ENCODE peak calls at places on chromosomes 2 and 18, in five cellular contexts. O is tibial nerve, G is adrenal gland, F is HCT116, V is ovary. L is an unnamed sample.

GRCh38 chr2:110796724-110797301 is 64.4 kb downstream of the ACOXL start:
- DNase-seq in F (no peak), V (no peak), O (no peak), G (no peak), L (no peak)

GRCh38 chr18:50079571-50080295 is 115.2 kb downstream of the MYO5B start:
- DNase-seq in G (peak; percentile 76), V (peak; percentile 32), F (no peak), O (no peak), L (peak; percentile 51)

GRCh38 chr2:222728621-222729020 is 57.2 kb downstream of the MOGAT1 start:
- DNase-seq in G (no peak), V (no peak), F (no peak), O (no peak), L (no peak)

GRCh38 chr2:2704380-2705093 is 373.5 kb upstream of the MYT1L start:
- DNase-seq in F (no peak), O (no peak), G (no peak), V (no peak), L (no peak)

GRCh38 chr2:168216351-168217005 is 30.9 kb downstream of the STK39 start:
- DNase-seq in G (no peak), O (no peak), F (peak; percentile 97), V (no peak), L (no peak)

GRCh38 chr2:169712791-169713227 is 18.5 kb downstream of the PHOSPHO2 start:
- DNase-seq in G (no peak), O (no peak), V (no peak), F (no peak), L (no peak)

GRCh38 chr2:63049291-63050185 is 1.1 kb upstream of the OTX1 start:
- DNase-seq in F (no peak), V (peak; percentile 34), O (no peak), G (no peak), L (no peak)

GRCh38 chr2:202530038-202530437 is 104.7 kb upstream of the FAM117B start:
- DNase-seq in V (no peak), F (no peak), O (no peak), G (no peak), L (no peak)

DNA sequence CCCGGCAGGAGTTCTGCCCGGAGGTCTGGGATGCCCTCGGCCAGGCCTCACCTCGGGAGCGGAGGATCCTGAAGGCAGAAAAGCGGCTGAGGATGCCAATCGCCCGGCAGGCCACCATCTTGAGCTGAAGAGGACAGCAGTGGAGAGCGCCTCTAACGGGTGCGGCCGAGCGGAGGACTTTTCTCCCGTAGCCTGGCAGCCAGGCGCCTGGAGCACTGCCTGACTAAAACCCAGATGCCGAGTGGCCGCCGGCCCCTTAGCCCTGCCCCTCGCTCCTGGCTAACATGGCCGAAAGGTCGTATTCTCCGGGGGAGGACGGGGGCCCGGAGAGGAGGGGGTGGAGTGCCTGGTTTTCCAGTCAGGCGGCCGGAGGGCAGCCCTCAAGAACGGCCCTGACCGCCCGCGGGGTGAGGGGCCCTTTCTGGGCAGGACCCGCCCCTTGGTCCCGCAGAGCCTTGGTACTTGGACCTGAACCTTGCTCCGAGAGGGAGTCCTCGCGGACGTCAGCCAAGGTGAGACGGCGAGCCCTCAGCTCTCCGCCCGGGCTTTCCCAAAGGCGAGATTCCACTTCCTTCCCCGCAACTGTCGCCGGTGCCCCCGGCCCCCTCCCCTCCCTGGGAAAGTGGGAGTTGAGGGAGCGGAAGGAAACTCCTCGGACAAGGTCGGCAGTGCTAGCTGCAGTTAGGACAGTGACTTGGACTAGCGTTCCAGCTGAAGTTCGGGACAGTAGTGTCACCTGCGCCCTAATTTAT is at the start of the genes HADHA and HADHB:
- DNase-seq in F (peak; percentile 91), G (peak; percentile 93), V (peak; percentile 92), O (peak; percentile 60), L (peak; percentile 95)
- TF ChIP-seq POLR2A in F (peak; percentile 64), G (peak; percentile 67), V (peak; percentile 69), O (peak; percentile 64), L (peak; percentile 91)

DNA sequence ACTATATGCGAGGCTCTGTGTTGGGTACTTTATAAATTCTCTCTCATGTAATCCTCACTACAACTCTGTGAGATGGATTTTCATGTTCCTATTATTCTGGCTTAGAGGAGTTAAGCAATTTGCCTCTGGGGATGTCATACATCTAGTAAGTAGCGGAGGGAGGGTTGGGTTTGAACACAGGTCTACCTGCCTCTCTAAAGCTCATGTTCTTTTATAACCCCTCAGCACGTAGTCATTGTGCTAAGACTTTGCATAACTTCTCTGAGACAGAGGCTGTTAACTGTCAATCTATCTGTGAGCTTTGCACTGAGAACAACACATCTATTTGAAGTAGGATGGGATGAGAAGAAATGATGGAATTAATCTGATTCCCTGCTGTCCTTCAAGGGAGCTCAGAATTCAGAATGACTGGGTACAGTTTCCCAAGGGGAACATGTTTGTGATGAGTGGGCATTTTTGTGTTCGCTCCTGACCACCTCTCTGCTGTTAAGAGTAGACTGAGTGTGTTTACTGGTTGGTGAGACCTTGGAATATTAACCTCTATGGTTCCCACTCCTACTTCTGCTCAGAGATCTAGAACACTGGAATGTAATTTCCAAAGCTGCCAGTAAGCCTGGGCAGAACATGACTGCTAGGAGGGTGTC is 320.7 kb downstream of the SLC8A1 start:
- DNase-seq in F (no peak), G (no peak), O (no peak), V (no peak), L (no peak)
- H3K27ac ChIP-seq in F (no peak overlapping the region), G (no peak overlapping the region), O (no peak overlapping the region), V (no peak overlapping the region), L (no peak overlapping the region)

GRCh38 chr2:1681323-1682310 is 62.7 kb downstream of the PXDN start:
- DNase-seq in O (no peak), G (no peak), F (no peak), V (no peak), L (no peak)
- H3K36me3 ChIP-seq in O (no peaks in the 10 kb centered on the region), G (peaks cover 17% of the 10 kb centered on the region), F (no peaks in the 10 kb centered on the region), V (no peaks in the 10 kb centered on the region), L (no peaks in the 10 kb centered on the region)

GRCh38 chr2:241859436-241860183 is 916 bp upstream of the PDCD1 start:
- DNase-seq in V (peak; percentile 90), F (no peak), G (peak; percentile 46), O (peak; percentile 42), L (peak; percentile 59)
- TF ChIP-seq POLR2A in V (peak; percentile 26), F (no peak), G (no peak), O (no peak), L (peak; percentile 45)

GRCh38 chr2:46162329-46162870 is 134.8 kb upstream of the EPAS1 start:
- DNase-seq in F (no peak), O (no peak), G (no peak), V (no peak), L (no peak)
- H3K27ac ChIP-seq in F (no peak overlapping the region), O (peak overlapping the region; percentile 55), G (no peak overlapping the region), V (no peak overlapping the region), L (no peak overlapping the region)

GRCh38 chr18:68735498-68736343 is 20.8 kb upstream of the TMX3 start:
- DNase-seq in V (no peak), F (peak; percentile 23), O (no peak), G (no peak), L (no peak)

GRCh38 chr18:68740966-68741365 is 26.1 kb upstream of the TMX3 start:
- DNase-seq in G (no peak), F (no peak), V (no peak), O (no peak), L (no peak)

GRCh38 chr18:68734311-68734710 is 19.4 kb upstream of the TMX3 start:
- DNase-seq in O (no peak), V (no peak), G (no peak), F (no peak), L (no peak)

GRCh38 chr18:68742206-68742605 is 27.3 kb upstream of the TMX3 start:
- DNase-seq in F (no peak), G (no peak), O (no peak), V (no peak), L (no peak)

GRCh38 chr18:68738572-68738971 is 23.7 kb upstream of the TMX3 start:
- DNase-seq in O (no peak), F (no peak), V (no peak), G (no peak), L (no peak)
- H3K36me3 ChIP-seq in O (no peaks in the 10 kb centered on the region), F (no peaks in the 10 kb centered on the region), V (no peaks in the 10 kb centered on the region), G (no peaks in the 10 kb centered on the region), L (no peaks in the 10 kb centered on the region)